ENCODE peak calls at places on chromosomes 11 and 22, in six cellular contexts. O is esophagus squamous epithelium, F is Peyer's patch, H is heart left ventricle, C is endothelial cell of umbilical vein, J is body of pancreas. E is an unnamed sample. For H3K4me1 and H3K27me3, the result is how much of the 10 kb centered on the place peaks cover.

GRCh38 chr11:119361056-119361787 is 14.7 kb upstream of the MFRP start:
- DNase-seq in J (peak), O (no peak), H (peak), C (no peak), F (no peak), E (peak)

GRCh38 chr11:13339196-13340153 is 61.9 kb downstream of the BMAL1 start:
- DNase-seq in C (peak), O (no peak), H (no peak), F (no peak), J (no peak), E (no peak)

GRCh38 chr11:118051611-118052461 is 25.0 kb upstream of the TMPRSS4 start:
- DNase-seq in F (peak), O (no peak), J (no peak), C (no peak), H (no peak), E (no peak)

GRCh38 chr22:19850482-19851109 is 4.1 kb downstream of the GNB1L start:
- DNase-seq in F (no peak), H (no peak), C (no peak), O (no peak), J (no peak), E (no peak)

GRCh38 chr11:66109294-66109693 is 39.2 kb downstream of the PACS1 start:
- DNase-seq in J (no peak), H (no peak), C (no peak), O (no peak), F (no peak), E (no peak)

GRCh38 chr11:30488304-30488998 is 97.7 kb downstream of the MPPED2 start:
- DNase-seq in F (no peak), J (peak), C (peak), H (no peak), O (no peak), E (no peak)

GRCh38 chr11:118488480-118489109 is 38.7 kb upstream of the TTC36 start:
- DNase-seq in C (peak), H (peak), F (peak), O (no peak), J (peak), E (no peak)

GRCh38 chr11:8596504-8597046 is 2.5 kb upstream of the STK33 start:
- DNase-seq in C (no peak), F (no peak), H (no peak), J (no peak), O (no peak), E (no peak)

GRCh38 chr11:17314232-17314547 is 37.4 kb upstream of the NCR3LG1 start:
- DNase-seq in F (no peak), C (peak), H (no peak), J (no peak), O (no peak), E (no peak)

GRCh38 chr11:129881570-129882170 is 13.7 kb downstream of the NFRKB start:
- DNase-seq in H (no peak), F (no peak), C (peak), O (no peak), J (peak), E (no peak)

GRCh38 chr11:44842219-44842618 is 108.5 kb downstream of the TP53I11 start:
- DNase-seq in J (no peak), H (no peak), C (no peak), F (no peak), O (no peak), E (no peak)

GRCh38 chr11:62665075-62665629 is at the start of the genes C11orf98 and CSKMT:
- DNase-seq in H (peak), J (peak), O (peak), F (peak), C (peak), E (peak)

GRCh38 chr11:110434952-110435779 is 5.4 kb downstream of the FDX1 start:
- DNase-seq in J (peak), C (no peak), H (no peak), F (peak), O (no peak), E (no peak)

GRCh38 chr11:721913-722811 is 16.1 kb downstream of the EPS8L2 start:
- DNase-seq in H (no peak), C (no peak), J (no peak), F (peak), O (no peak), E (peak)

GRCh38 chr11:116913000-116913399 is 75.6 kb upstream of the APOA1 start:
- DNase-seq in J (no peak), F (no peak), H (no peak), O (no peak), C (peak), E (no peak)

GRCh38 chr22:25627271-25627848 is 62.9 kb downstream of the GRK3 start:
- DNase-seq in C (peak), H (no peak), J (no peak), O (no peak), F (no peak), E (no peak)

GRCh38 chr11:73951797-73952196 is 971 bp downstream of the DNAJB13 start:
- DNase-seq in H (no peak), F (no peak), C (no peak), J (no peak), O (no peak), E (no peak)

GRCh38 chr11:19864141-19865120 is 151.8 kb downstream of the NAV2 start:
- DNase-seq in F (no peak), C (peak), H (no peak), O (no peak), J (no peak), E (no peak)

GRCh38 chr11:118895093-118896039 is 11.7 kb downstream of the CXCR5 start:
- DNase-seq in H (no peak), J (no peak), O (no peak), C (no peak), F (peak), E (no peak)

GRCh38 chr11:4887591-4887990 is 5.9 kb downstream of the OR51T1 start:
- DNase-seq in O (no peak), C (no peak), H (no peak), J (no peak), F (no peak), E (no peak)

GRCh38 chr22:48975252-48975780 is 852.4 kb downstream of the BRD1 start:
- DNase-seq in C (no peak), F (no peak), H (no peak), J (no peak), O (no peak), E (no peak)

GRCh38 chr22:45290410-45290936 is 5.7 kb downstream of the UPK3A start:
- DNase-seq in C (no peak), O (no peak), H (no peak), J (no peak), F (no peak), E (no peak)
- TF ChIP-seq POLR2A in C (no peak), O (no peak), H (no peak), J (no peak), F (peak), E (no peak)

DNA sequence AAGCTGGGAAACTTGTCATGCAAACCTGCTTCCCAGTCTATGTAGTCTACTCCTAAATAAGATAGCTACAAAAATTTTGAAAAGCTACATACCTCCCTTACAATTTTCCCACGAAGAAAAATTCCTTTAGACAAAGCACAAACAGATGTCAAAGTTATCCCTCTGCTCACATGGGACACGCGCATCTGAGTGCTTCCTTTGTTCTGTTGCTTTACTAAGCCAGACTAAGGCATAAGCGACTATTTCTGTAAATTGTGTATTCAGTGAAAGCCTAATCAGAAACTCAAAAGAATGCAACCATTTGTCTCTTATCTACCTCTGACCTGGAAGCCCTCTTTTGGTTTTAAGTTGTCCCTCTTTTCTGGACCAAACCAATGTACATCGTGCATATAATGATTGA is 583.7 kb upstream of the B3GAT1 start:
- DNase-seq in O (no peak), C (no peak), F (no peak), J (no peak), H (no peak), E (no peak)
- H3K4me1 ChIP-seq in O (under half), C (under half), F (under half), J (under half), H (under half), E (under half)

GRCh38 chr22:47124946-47125345 is 362.5 kb downstream of the TBC1D22A start:
- DNase-seq in J (no peak), C (no peak), H (no peak), O (no peak), F (no peak), E (peak)
- H3K27me3 ChIP-seq in J (under half), C (under half), H (under half), O (under half), F (under half), E (under half)

GRCh38 chr22:39502109-39502788 is at the start of gene MIEF1:
- DNase-seq in O (peak), J (peak), F (peak), C (peak), H (peak), E (peak)
- TF ChIP-seq POLR2A in O (peak), J (no peak), F (peak), C (peak), H (peak), E (no peak)

DNA sequence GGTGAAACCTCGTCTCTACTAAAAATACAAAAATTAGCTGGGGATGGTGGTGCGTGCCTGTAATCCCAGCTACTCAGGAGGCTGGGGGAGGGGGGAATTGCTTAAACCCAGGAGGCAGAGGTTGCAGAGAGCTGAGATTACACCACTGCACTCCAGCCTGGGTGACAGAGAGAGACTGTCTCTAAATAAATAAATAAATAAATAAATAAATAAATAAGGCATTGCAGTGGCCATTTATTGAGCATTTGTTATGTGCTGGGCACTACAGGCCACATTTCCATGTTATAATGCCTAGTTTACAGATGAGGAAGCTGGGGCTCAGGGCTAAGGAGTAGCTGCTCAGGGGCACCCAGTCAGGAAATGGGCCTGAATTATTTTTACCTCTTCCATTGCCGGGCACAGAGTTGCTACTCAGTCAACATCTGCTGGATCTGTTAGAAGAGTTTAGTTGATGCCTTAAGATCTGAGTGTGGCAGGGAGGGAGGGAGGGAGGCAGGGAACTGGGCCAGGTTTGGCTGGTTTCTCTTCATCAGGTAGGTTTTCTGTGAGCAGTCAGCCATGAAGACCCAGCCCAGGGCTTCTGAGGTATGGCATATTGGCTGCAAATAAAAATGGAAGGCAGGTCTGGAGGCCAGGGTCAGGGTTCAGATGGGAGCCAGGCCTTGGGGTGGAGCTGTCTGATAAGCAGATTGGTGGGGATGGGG is 5.6 kb downstream of the PVALB start:
- DNase-seq in C (no peak), O (no peak), F (no peak), J (no peak), H (no peak), E (no peak)
- H3K4me1 ChIP-seq in C (under half), O (under half), F (under half), J (under half), H (under half), E (under half)

DNA sequence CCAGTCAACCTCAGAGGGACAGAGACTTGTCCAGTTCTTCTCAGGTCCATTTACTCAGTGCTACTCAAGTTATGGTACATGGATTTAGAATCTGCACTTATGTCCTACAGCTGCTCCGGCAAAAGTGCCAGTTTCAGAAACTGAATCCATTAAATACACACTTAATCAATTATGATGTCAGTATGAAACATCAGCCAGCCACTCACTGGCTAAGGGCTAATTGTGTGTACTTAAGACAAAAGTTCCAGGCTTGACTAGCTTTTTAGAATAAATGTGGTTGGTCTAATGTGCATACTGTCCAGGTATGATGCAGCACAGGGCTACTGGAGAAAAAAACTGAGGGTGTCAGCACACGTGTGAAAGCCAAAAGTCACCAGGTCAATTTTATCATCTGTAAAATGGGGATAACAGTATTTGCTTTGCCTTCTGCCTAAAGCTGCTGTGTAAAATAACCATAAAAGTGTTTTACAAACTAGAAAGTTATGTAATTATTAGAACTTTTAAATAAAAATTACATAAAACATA is 55.4 kb upstream of the CYP2D6 start:
- DNase-seq in C (no peak), H (no peak), O (no peak), F (no peak), J (no peak), E (no peak)
- H3K27me3 ChIP-seq in C (under half), H (under half), O (under half), F (under half), J (under half), E (under half)

GRCh38 chr11:26149585-26149984 is 182.3 kb upstream of the ANO3 start:
- DNase-seq in H (no peak), O (no peak), F (no peak), J (no peak), C (no peak), E (no peak)

GRCh38 chr11:26150046-26150445 is 181.9 kb upstream of the ANO3 start:
- DNase-seq in C (no peak), H (no peak), O (no peak), F (no peak), J (no peak), E (no peak)

GRCh38 chr11:26143553-26144308 is 188.2 kb upstream of the ANO3 start:
- DNase-seq in J (no peak), C (peak), F (no peak), H (no peak), O (no peak), E (no peak)

GRCh38 chr11:26144309-26144690 is 187.6 kb upstream of the ANO3 start:
- DNase-seq in J (no peak), H (no peak), C (no peak), F (no peak), O (no peak), E (no peak)
- TF ChIP-seq POLR2A in J (no peak), H (no peak), C (no peak), F (no peak), O (no peak), E (no peak)

GRCh38 chr11:33323421-33323820 is 66.2 kb downstream of the HIPK3 start:
- DNase-seq in O (no peak), C (no peak), H (no peak), J (no peak), F (no peak), E (no peak)

GRCh38 chr11:33319965-33320813 is 63.0 kb downstream of the HIPK3 start:
- DNase-seq in F (no peak), O (no peak), H (no peak), C (no peak), J (no peak), E (no peak)

GRCh38 chr11:33324211-33324985 is 67.2 kb downstream of the HIPK3 start:
- DNase-seq in O (no peak), C (no peak), F (no peak), H (no peak), J (no peak), E (no peak)

GRCh38 chr11:33320814-33321330 is 63.7 kb downstream of the HIPK3 start:
- DNase-seq in O (no peak), J (no peak), C (no peak), F (no peak), H (no peak), E (no peak)

DNA sequence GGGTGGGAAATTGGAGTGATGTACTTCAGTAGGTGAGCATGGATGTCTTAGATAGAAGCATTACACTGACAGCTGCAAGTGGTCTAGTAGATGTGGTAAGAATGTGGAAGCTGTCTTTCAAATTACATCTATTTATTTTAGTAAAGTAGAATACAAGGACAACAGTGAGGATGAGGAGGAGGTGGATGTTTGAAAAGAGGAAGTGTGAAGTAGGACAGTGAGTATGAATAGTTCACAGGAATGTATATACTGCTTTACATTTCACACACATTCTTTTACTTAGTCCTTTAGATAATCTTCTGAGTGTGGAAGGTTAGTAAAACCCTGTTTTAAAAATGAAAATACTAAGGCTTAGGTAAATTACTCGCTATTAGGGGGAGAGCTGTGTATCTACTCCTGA is 64.3 kb downstream of the HIPK3 start:
- DNase-seq in O (no peak), H (no peak), J (no peak), C (no peak), F (no peak), E (no peak)
- H3K4me1 ChIP-seq in O (under half), H (half or more), J (under half), C (under half), F (under half), E (under half)

DNA sequence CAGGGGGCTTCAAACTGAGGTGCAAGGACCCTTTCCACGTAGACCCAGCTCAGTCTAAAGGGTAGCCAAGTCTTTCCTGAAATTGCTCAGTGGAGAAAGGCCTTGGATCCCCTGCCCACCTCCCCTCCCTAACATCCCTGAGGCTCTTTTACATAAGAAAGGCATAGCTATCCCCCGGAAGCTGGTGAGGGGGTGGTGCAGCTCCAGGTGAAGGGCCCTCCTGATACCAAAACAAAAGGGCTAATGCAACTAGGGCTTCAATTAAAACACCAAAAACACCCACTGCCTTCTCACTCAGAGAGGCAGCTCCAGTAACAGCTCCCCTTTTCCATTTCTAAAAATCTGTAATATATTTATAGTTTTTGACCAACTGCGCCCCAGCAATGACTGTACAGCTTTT is 5.8 kb downstream of the SHANK2 start:
- DNase-seq in C (no peak), O (no peak), H (no peak), J (no peak), F (no peak), E (peak)
- H3K27me3 ChIP-seq in C (under half), O (half or more), H (half or more), J (under half), F (under half), E (half or more)